ENCODE peak calls at places on chromosomes 13 and 19, in four cellular contexts. One of them, this sample, is unnamed.

GRCh38 chr19:3097442-3097871 is 3.3 kb downstream of the GNA11 start:
- DNase-seq in GM23338: no peak
- DNase-seq in bronchial epithelial cell: no peak
- DNase-seq in upper lobe of right lung: peak
- DNase-seq in this sample: no peak

GRCh38 chr19:39471756-39472536 is 8.7 kb upstream of the TIMM50 start:
- DNase-seq in GM23338: no peak
- DNase-seq in bronchial epithelial cell: no peak
- DNase-seq in upper lobe of right lung: no peak
- DNase-seq in this sample: no peak

GRCh38 chr13:23428183-23428528 is 5.3 kb downstream of the SACS start:
- DNase-seq in GM23338: no peak
- DNase-seq in bronchial epithelial cell: no peak
- DNase-seq in upper lobe of right lung: no peak
- DNase-seq in this sample: no peak

GRCh38 chr13:78603240-78603947 is at the start of gene POU4F1:
- DNase-seq in GM23338: peak
- DNase-seq in bronchial epithelial cell: peak
- DNase-seq in upper lobe of right lung: no peak
- DNase-seq in this sample: no peak

GRCh38 chr19:1942934-1943555 is 2.1 kb downstream of the CSNK1G2 start:
- DNase-seq in GM23338: no peak
- DNase-seq in bronchial epithelial cell: no peak
- DNase-seq in upper lobe of right lung: no peak
- DNase-seq in this sample: no peak

GRCh38 chr19:2032296-2032941 is 16.9 kb upstream of the BTBD2 start:
- DNase-seq in GM23338: no peak
- DNase-seq in bronchial epithelial cell: peak
- DNase-seq in upper lobe of right lung: peak
- DNase-seq in this sample: peak

GRCh38 chr13:110552767-110553166 is 8.8 kb downstream of the RAB20 start:
- DNase-seq in GM23338: no peak
- DNase-seq in bronchial epithelial cell: no peak
- DNase-seq in upper lobe of right lung: no peak
- DNase-seq in this sample: no peak

GRCh38 chr19:6219592-6220290 is 60.0 kb downstream of the MLLT1 start:
- DNase-seq in GM23338: no peak
- DNase-seq in bronchial epithelial cell: no peak
- DNase-seq in upper lobe of right lung: no peak
- DNase-seq in this sample: no peak

GRCh38 chr13:106561551-106562170 is 6.3 kb downstream of the ARGLU1 start:
- DNase-seq in GM23338: no peak
- DNase-seq in bronchial epithelial cell: no peak
- DNase-seq in upper lobe of right lung: no peak
- DNase-seq in this sample: no peak

GRCh38 chr13:44837250-44837649 is 152.0 kb downstream of the NUFIP1 start:
- DNase-seq in GM23338: no peak
- DNase-seq in bronchial epithelial cell: peak
- DNase-seq in upper lobe of right lung: no peak
- DNase-seq in this sample: no peak

GRCh38 chr19:1799695-1800342 is 12.3 kb downstream of the ATP8B3 start:
- DNase-seq in GM23338: no peak
- DNase-seq in bronchial epithelial cell: no peak
- DNase-seq in upper lobe of right lung: no peak
- DNase-seq in this sample: no peak

This sample was measured in lower leg skin.